ENCODE peak calls at places on chromosomes 2 and 18, in nine cellular contexts. One of them, this sample, is unnamed.

GRCh38 chr2:38887902-38888554 is 1.6 kb upstream of the ARHGEF33 start:
- DNase-seq in activated T-helper 2 cell treated with anti-CD3 and anti-CD28 coated beads, Interferon-gamma antibody, Interleukin-2, Interleukin-4, amounts not matched to agents 10 μg/mL and 5 μg/mL and 100 μg/mL, durations not matched to agents 14 hours and 24 hours and 36 hours: no peak
- DNase-seq in endothelial cell: no peak
- DNase-seq in anterior cingulate cortex: no peak
- DNase-seq in activated CD4-positive, alpha-beta T cell treated with anti-CD3 and anti-CD28 coated beads, Interleukin-2, amount 50 U/mL, for 48 hours: no peak
- DNase-seq in astrocyte of the spinal cord: no peak
- DNase-seq in ACHN: no peak
- DNase-seq in 8988T: no peak
- DNase-seq in LoVo: no peak
- DNase-seq in this sample: no peak

GRCh38 chr2:213834746-213835145 is 550.5 kb downstream of the SPAG16 start:
- DNase-seq in astrocyte of the spinal cord: no peak
- DNase-seq in LoVo: no peak
- DNase-seq in 8988T: no peak
- DNase-seq in activated T-helper 2 cell treated with anti-CD3 and anti-CD28 coated beads, Interferon-gamma antibody, Interleukin-2, Interleukin-4, amounts not matched to agents 10 μg/mL and 5 μg/mL and 100 μg/mL, durations not matched to agents 14 hours and 24 hours and 36 hours: no peak
- DNase-seq in ACHN: no peak
- DNase-seq in endothelial cell: no peak
- DNase-seq in activated CD4-positive, alpha-beta T cell treated with anti-CD3 and anti-CD28 coated beads, Interleukin-2, amount 50 U/mL, for 48 hours: no peak
- DNase-seq in anterior cingulate cortex: no peak
- DNase-seq in this sample: no peak

GRCh38 chr2:168678153-168678853 is 124.1 kb upstream of the NOSTRIN start:
- DNase-seq in astrocyte of the spinal cord: no peak
- DNase-seq in activated T-helper 2 cell treated with anti-CD3 and anti-CD28 coated beads, Interferon-gamma antibody, Interleukin-2, Interleukin-4, amounts not matched to agents 10 μg/mL and 5 μg/mL and 100 μg/mL, durations not matched to agents 14 hours and 24 hours and 36 hours: no peak
- DNase-seq in 8988T: no peak
- DNase-seq in ACHN: no peak
- DNase-seq in activated CD4-positive, alpha-beta T cell treated with anti-CD3 and anti-CD28 coated beads, Interleukin-2, amount 50 U/mL, for 48 hours: no peak
- DNase-seq in anterior cingulate cortex: no peak
- DNase-seq in LoVo: peak
- DNase-seq in endothelial cell: no peak
- DNase-seq in this sample: no peak

GRCh38 chr18:51149605-51150429 is 47.7 kb downstream of the MEX3C start:
- DNase-seq in activated CD4-positive, alpha-beta T cell treated with anti-CD3 and anti-CD28 coated beads, Interleukin-2, amount 50 U/mL, for 48 hours: no peak
- DNase-seq in anterior cingulate cortex: no peak
- DNase-seq in ACHN: peak
- DNase-seq in LoVo: peak
- DNase-seq in activated T-helper 2 cell treated with anti-CD3 and anti-CD28 coated beads, Interferon-gamma antibody, Interleukin-2, Interleukin-4, amounts not matched to agents 10 μg/mL and 5 μg/mL and 100 μg/mL, durations not matched to agents 14 hours and 24 hours and 36 hours: no peak
- DNase-seq in 8988T: no peak
- DNase-seq in endothelial cell: no peak
- DNase-seq in astrocyte of the spinal cord: peak
- DNase-seq in this sample: no peak

GRCh38 chr2:37627715-37628114 is 43.7 kb downstream of the CDC42EP3 start:
- DNase-seq in astrocyte of the spinal cord: no peak
- DNase-seq in LoVo: no peak
- DNase-seq in activated CD4-positive, alpha-beta T cell treated with anti-CD3 and anti-CD28 coated beads, Interleukin-2, amount 50 U/mL, for 48 hours: no peak
- DNase-seq in endothelial cell: no peak
- DNase-seq in activated T-helper 2 cell treated with anti-CD3 and anti-CD28 coated beads, Interferon-gamma antibody, Interleukin-2, Interleukin-4, amounts not matched to agents 10 μg/mL and 5 μg/mL and 100 μg/mL, durations not matched to agents 14 hours and 24 hours and 36 hours: no peak
- DNase-seq in ACHN: no peak
- DNase-seq in 8988T: no peak
- DNase-seq in anterior cingulate cortex: no peak
- DNase-seq in this sample: no peak

GRCh38 chr2:149033716-149034115 is 4.8 kb upstream of the LYPD6B start:
- DNase-seq in activated CD4-positive, alpha-beta T cell treated with anti-CD3 and anti-CD28 coated beads, Interleukin-2, amount 50 U/mL, for 48 hours: no peak
- DNase-seq in LoVo: no peak
- DNase-seq in 8988T: no peak
- DNase-seq in endothelial cell: no peak
- DNase-seq in activated T-helper 2 cell treated with anti-CD3 and anti-CD28 coated beads, Interferon-gamma antibody, Interleukin-2, Interleukin-4, amounts not matched to agents 10 μg/mL and 5 μg/mL and 100 μg/mL, durations not matched to agents 14 hours and 24 hours and 36 hours: no peak
- DNase-seq in anterior cingulate cortex: no peak
- DNase-seq in astrocyte of the spinal cord: no peak
- DNase-seq in ACHN: no peak
- DNase-seq in this sample: no peak

GRCh38 chr2:238313991-238314350 is 6.3 kb upstream of the TRAF3IP1 start:
- DNase-seq in anterior cingulate cortex: no peak
- DNase-seq in activated CD4-positive, alpha-beta T cell treated with anti-CD3 and anti-CD28 coated beads, Interleukin-2, amount 50 U/mL, for 48 hours: no peak
- DNase-seq in endothelial cell: no peak
- DNase-seq in activated T-helper 2 cell treated with anti-CD3 and anti-CD28 coated beads, Interferon-gamma antibody, Interleukin-2, Interleukin-4, amounts not matched to agents 10 μg/mL and 5 μg/mL and 100 μg/mL, durations not matched to agents 14 hours and 24 hours and 36 hours: no peak
- DNase-seq in LoVo: no peak
- DNase-seq in 8988T: no peak
- DNase-seq in astrocyte of the spinal cord: no peak
- DNase-seq in ACHN: no peak
- DNase-seq in this sample: no peak

GRCh38 chr2:235807347-235807746 is 313.5 kb downstream of the AGAP1 start:
- DNase-seq in 8988T: no peak
- DNase-seq in activated T-helper 2 cell treated with anti-CD3 and anti-CD28 coated beads, Interferon-gamma antibody, Interleukin-2, Interleukin-4, amounts not matched to agents 10 μg/mL and 5 μg/mL and 100 μg/mL, durations not matched to agents 14 hours and 24 hours and 36 hours: no peak
- DNase-seq in activated CD4-positive, alpha-beta T cell treated with anti-CD3 and anti-CD28 coated beads, Interleukin-2, amount 50 U/mL, for 48 hours: no peak
- DNase-seq in astrocyte of the spinal cord: no peak
- DNase-seq in LoVo: no peak
- DNase-seq in endothelial cell: no peak
- DNase-seq in anterior cingulate cortex: peak
- DNase-seq in ACHN: no peak
- DNase-seq in this sample: no peak

GRCh38 chr2:127174977-127175376 is 45.1 kb downstream of the CYP27C1 start:
- DNase-seq in 8988T: no peak
- DNase-seq in activated T-helper 2 cell treated with anti-CD3 and anti-CD28 coated beads, Interferon-gamma antibody, Interleukin-2, Interleukin-4, amounts not matched to agents 10 μg/mL and 5 μg/mL and 100 μg/mL, durations not matched to agents 14 hours and 24 hours and 36 hours: no peak
- DNase-seq in ACHN: no peak
- DNase-seq in endothelial cell: no peak
- DNase-seq in LoVo: no peak
- DNase-seq in activated CD4-positive, alpha-beta T cell treated with anti-CD3 and anti-CD28 coated beads, Interleukin-2, amount 50 U/mL, for 48 hours: no peak
- DNase-seq in astrocyte of the spinal cord: no peak
- DNase-seq in anterior cingulate cortex: no peak
- DNase-seq in this sample: no peak

GRCh38 chr2:204026294-204026693 is 89.7 kb downstream of the ICOS start:
- DNase-seq in LoVo: no peak
- DNase-seq in activated CD4-positive, alpha-beta T cell treated with anti-CD3 and anti-CD28 coated beads, Interleukin-2, amount 50 U/mL, for 48 hours: no peak
- DNase-seq in endothelial cell: no peak
- DNase-seq in 8988T: no peak
- DNase-seq in anterior cingulate cortex: no peak
- DNase-seq in astrocyte of the spinal cord: no peak
- DNase-seq in activated T-helper 2 cell treated with anti-CD3 and anti-CD28 coated beads, Interferon-gamma antibody, Interleukin-2, Interleukin-4, amounts not matched to agents 10 μg/mL and 5 μg/mL and 100 μg/mL, durations not matched to agents 14 hours and 24 hours and 36 hours: no peak
- DNase-seq in ACHN: no peak
- DNase-seq in this sample: no peak

GRCh38 chr18:9516437-9517064 is 41.2 kb downstream of the RALBP1 start:
- DNase-seq in LoVo: peak
- DNase-seq in anterior cingulate cortex: no peak
- DNase-seq in astrocyte of the spinal cord: peak
- DNase-seq in activated T-helper 2 cell treated with anti-CD3 and anti-CD28 coated beads, Interferon-gamma antibody, Interleukin-2, Interleukin-4, amounts not matched to agents 10 μg/mL and 5 μg/mL and 100 μg/mL, durations not matched to agents 14 hours and 24 hours and 36 hours: no peak
- DNase-seq in ACHN: peak
- DNase-seq in activated CD4-positive, alpha-beta T cell treated with anti-CD3 and anti-CD28 coated beads, Interleukin-2, amount 50 U/mL, for 48 hours: no peak
- DNase-seq in 8988T: no peak
- DNase-seq in endothelial cell: no peak
- DNase-seq in this sample: no peak

GRCh38 chr2:100242891-100243670 is 79.2 kb downstream of the LONRF2 start:
- DNase-seq in LoVo: no peak
- DNase-seq in astrocyte of the spinal cord: peak
- DNase-seq in ACHN: peak
- DNase-seq in endothelial cell: peak
- DNase-seq in activated T-helper 2 cell treated with anti-CD3 and anti-CD28 coated beads, Interferon-gamma antibody, Interleukin-2, Interleukin-4, amounts not matched to agents 10 μg/mL and 5 μg/mL and 100 μg/mL, durations not matched to agents 14 hours and 24 hours and 36 hours: peak
- DNase-seq in activated CD4-positive, alpha-beta T cell treated with anti-CD3 and anti-CD28 coated beads, Interleukin-2, amount 50 U/mL, for 48 hours: peak
- DNase-seq in 8988T: peak
- DNase-seq in anterior cingulate cortex: no peak
- DNase-seq in this sample: no peak

GRCh38 chr2:237967463-237967871 is 653 bp downstream of the UBE2F start:
- DNase-seq in anterior cingulate cortex: no peak
- DNase-seq in activated CD4-positive, alpha-beta T cell treated with anti-CD3 and anti-CD28 coated beads, Interleukin-2, amount 50 U/mL, for 48 hours: peak
- DNase-seq in ACHN: peak
- DNase-seq in activated T-helper 2 cell treated with anti-CD3 and anti-CD28 coated beads, Interferon-gamma antibody, Interleukin-2, Interleukin-4, amounts not matched to agents 10 μg/mL and 5 μg/mL and 100 μg/mL, durations not matched to agents 14 hours and 24 hours and 36 hours: no peak
- DNase-seq in LoVo: no peak
- DNase-seq in astrocyte of the spinal cord: no peak
- DNase-seq in endothelial cell: peak
- DNase-seq in 8988T: peak
- DNase-seq in this sample: no peak

GRCh38 chr2:81078102-81078501 is 773.5 kb upstream of the LRRTM1 start:
- DNase-seq in 8988T: no peak
- DNase-seq in ACHN: no peak
- DNase-seq in activated CD4-positive, alpha-beta T cell treated with anti-CD3 and anti-CD28 coated beads, Interleukin-2, amount 50 U/mL, for 48 hours: no peak
- DNase-seq in LoVo: no peak
- DNase-seq in anterior cingulate cortex: no peak
- DNase-seq in activated T-helper 2 cell treated with anti-CD3 and anti-CD28 coated beads, Interferon-gamma antibody, Interleukin-2, Interleukin-4, amounts not matched to agents 10 μg/mL and 5 μg/mL and 100 μg/mL, durations not matched to agents 14 hours and 24 hours and 36 hours: no peak
- DNase-seq in endothelial cell: no peak
- DNase-seq in astrocyte of the spinal cord: no peak
- DNase-seq in this sample: no peak

GRCh38 chr2:159012142-159012541 is 43.7 kb downstream of the TANC1 start:
- DNase-seq in ACHN: no peak
- DNase-seq in activated T-helper 2 cell treated with anti-CD3 and anti-CD28 coated beads, Interferon-gamma antibody, Interleukin-2, Interleukin-4, amounts not matched to agents 10 μg/mL and 5 μg/mL and 100 μg/mL, durations not matched to agents 14 hours and 24 hours and 36 hours: no peak
- DNase-seq in endothelial cell: no peak
- DNase-seq in activated CD4-positive, alpha-beta T cell treated with anti-CD3 and anti-CD28 coated beads, Interleukin-2, amount 50 U/mL, for 48 hours: no peak
- DNase-seq in LoVo: no peak
- DNase-seq in astrocyte of the spinal cord: no peak
- DNase-seq in anterior cingulate cortex: no peak
- DNase-seq in 8988T: no peak
- DNase-seq in this sample: no peak

GRCh38 chr18:48771641-48772380 is 179.0 kb downstream of the SMAD7 start:
- DNase-seq in LoVo: no peak
- DNase-seq in activated T-helper 2 cell treated with anti-CD3 and anti-CD28 coated beads, Interferon-gamma antibody, Interleukin-2, Interleukin-4, amounts not matched to agents 10 μg/mL and 5 μg/mL and 100 μg/mL, durations not matched to agents 14 hours and 24 hours and 36 hours: no peak
- DNase-seq in 8988T: no peak
- DNase-seq in endothelial cell: no peak
- DNase-seq in astrocyte of the spinal cord: no peak
- DNase-seq in activated CD4-positive, alpha-beta T cell treated with anti-CD3 and anti-CD28 coated beads, Interleukin-2, amount 50 U/mL, for 48 hours: no peak
- DNase-seq in ACHN: no peak
- DNase-seq in anterior cingulate cortex: no peak
- DNase-seq in this sample: no peak

GRCh38 chr2:67260348-67261277 is 136.5 kb upstream of the ETAA1 start:
- DNase-seq in LoVo: no peak
- DNase-seq in astrocyte of the spinal cord: peak
- DNase-seq in ACHN: peak
- DNase-seq in 8988T: no peak
- DNase-seq in activated CD4-positive, alpha-beta T cell treated with anti-CD3 and anti-CD28 coated beads, Interleukin-2, amount 50 U/mL, for 48 hours: no peak
- DNase-seq in activated T-helper 2 cell treated with anti-CD3 and anti-CD28 coated beads, Interferon-gamma antibody, Interleukin-2, Interleukin-4, amounts not matched to agents 10 μg/mL and 5 μg/mL and 100 μg/mL, durations not matched to agents 14 hours and 24 hours and 36 hours: no peak
- DNase-seq in anterior cingulate cortex: no peak
- DNase-seq in endothelial cell: no peak
- DNase-seq in this sample: no peak

GRCh38 chr2:127081826-127082633 is 24.9 kb downstream of the BIN1 start:
- DNase-seq in endothelial cell: no peak
- DNase-seq in 8988T: no peak
- DNase-seq in activated T-helper 2 cell treated with anti-CD3 and anti-CD28 coated beads, Interferon-gamma antibody, Interleukin-2, Interleukin-4, amounts not matched to agents 10 μg/mL and 5 μg/mL and 100 μg/mL, durations not matched to agents 14 hours and 24 hours and 36 hours: peak
- DNase-seq in ACHN: no peak
- DNase-seq in astrocyte of the spinal cord: no peak
- DNase-seq in LoVo: no peak
- DNase-seq in anterior cingulate cortex: peak
- DNase-seq in activated CD4-positive, alpha-beta T cell treated with anti-CD3 and anti-CD28 coated beads, Interleukin-2, amount 50 U/mL, for 48 hours: peak
- DNase-seq in this sample: peak

GRCh38 chr2:141475801-141476200 is 655.0 kb downstream of the LRP1B start:
- DNase-seq in LoVo: no peak
- DNase-seq in astrocyte of the spinal cord: no peak
- DNase-seq in activated CD4-positive, alpha-beta T cell treated with anti-CD3 and anti-CD28 coated beads, Interleukin-2, amount 50 U/mL, for 48 hours: no peak
- DNase-seq in anterior cingulate cortex: no peak
- DNase-seq in 8988T: no peak
- DNase-seq in ACHN: no peak
- DNase-seq in activated T-helper 2 cell treated with anti-CD3 and anti-CD28 coated beads, Interferon-gamma antibody, Interleukin-2, Interleukin-4, amounts not matched to agents 10 μg/mL and 5 μg/mL and 100 μg/mL, durations not matched to agents 14 hours and 24 hours and 36 hours: no peak
- DNase-seq in endothelial cell: no peak
- DNase-seq in this sample: no peak

GRCh38 chr2:202950592-202950991 is 38.5 kb downstream of the CARF start:
- DNase-seq in ACHN: no peak
- DNase-seq in anterior cingulate cortex: no peak
- DNase-seq in 8988T: no peak
- DNase-seq in activated T-helper 2 cell treated with anti-CD3 and anti-CD28 coated beads, Interferon-gamma antibody, Interleukin-2, Interleukin-4, amounts not matched to agents 10 μg/mL and 5 μg/mL and 100 μg/mL, durations not matched to agents 14 hours and 24 hours and 36 hours: no peak
- DNase-seq in astrocyte of the spinal cord: no peak
- DNase-seq in endothelial cell: no peak
- DNase-seq in activated CD4-positive, alpha-beta T cell treated with anti-CD3 and anti-CD28 coated beads, Interleukin-2, amount 50 U/mL, for 48 hours: no peak
- DNase-seq in LoVo: no peak
- DNase-seq in this sample: no peak

GRCh38 chr2:121790276-121790956 is 35.0 kb downstream of the TSN start:
- DNase-seq in activated CD4-positive, alpha-beta T cell treated with anti-CD3 and anti-CD28 coated beads, Interleukin-2, amount 50 U/mL, for 48 hours: no peak
- DNase-seq in activated T-helper 2 cell treated with anti-CD3 and anti-CD28 coated beads, Interferon-gamma antibody, Interleukin-2, Interleukin-4, amounts not matched to agents 10 μg/mL and 5 μg/mL and 100 μg/mL, durations not matched to agents 14 hours and 24 hours and 36 hours: no peak
- DNase-seq in LoVo: peak
- DNase-seq in ACHN: peak
- DNase-seq in 8988T: peak
- DNase-seq in anterior cingulate cortex: no peak
- DNase-seq in endothelial cell: no peak
- DNase-seq in astrocyte of the spinal cord: peak
- DNase-seq in this sample: no peak

GRCh38 chr18:7021994-7022840 is 95.4 kb downstream of the LAMA1 start:
- DNase-seq in anterior cingulate cortex: no peak
- DNase-seq in LoVo: peak
- DNase-seq in endothelial cell: peak
- DNase-seq in activated T-helper 2 cell treated with anti-CD3 and anti-CD28 coated beads, Interferon-gamma antibody, Interleukin-2, Interleukin-4, amounts not matched to agents 10 μg/mL and 5 μg/mL and 100 μg/mL, durations not matched to agents 14 hours and 24 hours and 36 hours: no peak
- DNase-seq in astrocyte of the spinal cord: peak
- DNase-seq in activated CD4-positive, alpha-beta T cell treated with anti-CD3 and anti-CD28 coated beads, Interleukin-2, amount 50 U/mL, for 48 hours: no peak
- DNase-seq in 8988T: peak
- DNase-seq in ACHN: peak
- DNase-seq in this sample: no peak